ENCODE peak calls at places on chromosomes 1 and 21, in nine cellular contexts. One of them, this sample, is unnamed.
A peak's percentile ranks its signal among the peaks of the same experiment; 100 is the strongest.

GRCh38 chr1:205633421-205633976 is 1.7 kb upstream of the ELK4 start:
- DNase-seq in sigmoid colon: no peak
- DNase-seq in GM23338: no peak
- DNase-seq in K562: no peak
- DNase-seq in spleen: no peak
- DNase-seq in HCT116: no peak
- DNase-seq in endothelial cell of umbilical vein: peak; percentile 86
- DNase-seq in breast epithelium: no peak
- DNase-seq in upper lobe of left lung: no peak
- DNase-seq in this sample: no peak

GRCh38 chr1:117838911-117839310 is 90.5 kb downstream of the GDAP2 start:
- DNase-seq in sigmoid colon: no peak
- DNase-seq in GM23338: no peak
- DNase-seq in K562: no peak
- DNase-seq in spleen: no peak
- DNase-seq in HCT116: no peak
- DNase-seq in endothelial cell of umbilical vein: peak; percentile 48
- DNase-seq in breast epithelium: no peak
- DNase-seq in upper lobe of left lung: no peak
- DNase-seq in this sample: no peak

GRCh38 chr1:160674415-160674814 is 27.6 kb upstream of the SLAMF1 start:
- DNase-seq in sigmoid colon: no peak
- DNase-seq in GM23338: no peak
- DNase-seq in K562: no peak
- DNase-seq in spleen: no peak
- DNase-seq in HCT116: no peak
- DNase-seq in endothelial cell of umbilical vein: no peak
- DNase-seq in breast epithelium: no peak
- DNase-seq in upper lobe of left lung: no peak
- DNase-seq in this sample: no peak

GRCh38 chr21:23160914-23161313 is 2162.7 kb downstream of the NCAM2 start:
- DNase-seq in sigmoid colon: no peak
- DNase-seq in GM23338: no peak
- DNase-seq in K562: no peak
- DNase-seq in spleen: no peak
- DNase-seq in HCT116: no peak
- DNase-seq in endothelial cell of umbilical vein: peak; percentile 43
- DNase-seq in breast epithelium: no peak
- DNase-seq in upper lobe of left lung: no peak
- DNase-seq in this sample: no peak

GRCh38 chr1:119987112-119987511 is 82.3 kb downstream of the NOTCH2 start:
- DNase-seq in sigmoid colon: no peak
- DNase-seq in GM23338: no peak
- DNase-seq in K562: no peak
- DNase-seq in spleen: no peak
- DNase-seq in HCT116: no peak
- DNase-seq in endothelial cell of umbilical vein: peak; percentile 20
- DNase-seq in breast epithelium: no peak
- DNase-seq in upper lobe of left lung: no peak
- DNase-seq in this sample: no peak

GRCh38 chr1:58317086-58317485 is 229.4 kb downstream of the OMA1 start:
- DNase-seq in sigmoid colon: no peak
- DNase-seq in GM23338: no peak
- DNase-seq in K562: no peak
- DNase-seq in spleen: no peak
- DNase-seq in HCT116: no peak
- DNase-seq in endothelial cell of umbilical vein: no peak
- DNase-seq in breast epithelium: no peak
- DNase-seq in upper lobe of left lung: no peak
- DNase-seq in this sample: no peak

GRCh38 chr1:156508205-156508954 is 7.8 kb upstream of the MEF2D start:
- DNase-seq in sigmoid colon: peak; percentile 95
- DNase-seq in GM23338: no peak
- DNase-seq in K562: no peak
- DNase-seq in spleen: no peak
- DNase-seq in HCT116: no peak
- DNase-seq in endothelial cell of umbilical vein: no peak
- DNase-seq in breast epithelium: no peak
- DNase-seq in upper lobe of left lung: no peak
- DNase-seq in this sample: peak; percentile 65

GRCh38 chr1:172275478-172275877 is 145.0 kb upstream of the C1orf105 start:
- DNase-seq in sigmoid colon: no peak
- DNase-seq in GM23338: no peak
- DNase-seq in K562: no peak
- DNase-seq in spleen: no peak
- DNase-seq in HCT116: no peak
- DNase-seq in endothelial cell of umbilical vein: no peak
- DNase-seq in breast epithelium: no peak
- DNase-seq in upper lobe of left lung: no peak
- DNase-seq in this sample: no peak

GRCh38 chr1:96660503-96660902 is 61.1 kb upstream of the PTBP2 start:
- DNase-seq in sigmoid colon: no peak
- DNase-seq in GM23338: no peak
- DNase-seq in K562: no peak
- DNase-seq in spleen: no peak
- DNase-seq in HCT116: no peak
- DNase-seq in endothelial cell of umbilical vein: no peak
- DNase-seq in breast epithelium: no peak
- DNase-seq in upper lobe of left lung: no peak
- DNase-seq in this sample: no peak

GRCh38 chr1:194568610-194569009 is 1382.2 kb upstream of the B3GALT2 start:
- DNase-seq in sigmoid colon: no peak
- DNase-seq in GM23338: peak; percentile 28
- DNase-seq in K562: no peak
- DNase-seq in spleen: no peak
- DNase-seq in HCT116: no peak
- DNase-seq in endothelial cell of umbilical vein: no peak
- DNase-seq in breast epithelium: no peak
- DNase-seq in upper lobe of left lung: no peak
- DNase-seq in this sample: no peak

GRCh38 chr21:15667010-15667409 is 62.8 kb upstream of the USP25 start:
- DNase-seq in sigmoid colon: no peak
- DNase-seq in GM23338: no peak
- DNase-seq in K562: no peak
- DNase-seq in spleen: no peak
- DNase-seq in HCT116: no peak
- DNase-seq in endothelial cell of umbilical vein: no peak
- DNase-seq in breast epithelium: no peak
- DNase-seq in upper lobe of left lung: no peak
- DNase-seq in this sample: no peak

GRCh38 chr1:226046240-226046639 is 16.3 kb upstream of the H3-3A start:
- DNase-seq in sigmoid colon: no peak
- DNase-seq in GM23338: no peak
- DNase-seq in K562: no peak
- DNase-seq in spleen: no peak
- DNase-seq in HCT116: no peak
- DNase-seq in endothelial cell of umbilical vein: no peak
- DNase-seq in breast epithelium: no peak
- DNase-seq in upper lobe of left lung: no peak
- DNase-seq in this sample: no peak

GRCh38 chr1:110617116-110617515 is 11.0 kb upstream of the KCNA2 start:
- DNase-seq in sigmoid colon: peak; percentile 20
- DNase-seq in GM23338: no peak
- DNase-seq in K562: no peak
- DNase-seq in spleen: no peak
- DNase-seq in HCT116: no peak
- DNase-seq in endothelial cell of umbilical vein: no peak
- DNase-seq in breast epithelium: no peak
- DNase-seq in upper lobe of left lung: no peak
- DNase-seq in this sample: no peak

GRCh38 chr1:83583351-83584014 is 415.4 kb downstream of the TTLL7 start:
- DNase-seq in sigmoid colon: no peak
- DNase-seq in GM23338: no peak
- DNase-seq in K562: no peak
- DNase-seq in spleen: no peak
- DNase-seq in HCT116: no peak
- DNase-seq in endothelial cell of umbilical vein: no peak
- DNase-seq in breast epithelium: no peak
- DNase-seq in upper lobe of left lung: peak; percentile 53
- DNase-seq in this sample: no peak

GRCh38 chr1:155171836-155172731 is 1.0 kb downstream of the KRTCAP2 start:
- DNase-seq in sigmoid colon: no peak
- DNase-seq in GM23338: no peak
- DNase-seq in K562: no peak
- DNase-seq in spleen: peak; percentile 17
- DNase-seq in HCT116: no peak
- DNase-seq in endothelial cell of umbilical vein: no peak
- DNase-seq in breast epithelium: no peak
- DNase-seq in upper lobe of left lung: no peak
- DNase-seq in this sample: no peak

DNA sequence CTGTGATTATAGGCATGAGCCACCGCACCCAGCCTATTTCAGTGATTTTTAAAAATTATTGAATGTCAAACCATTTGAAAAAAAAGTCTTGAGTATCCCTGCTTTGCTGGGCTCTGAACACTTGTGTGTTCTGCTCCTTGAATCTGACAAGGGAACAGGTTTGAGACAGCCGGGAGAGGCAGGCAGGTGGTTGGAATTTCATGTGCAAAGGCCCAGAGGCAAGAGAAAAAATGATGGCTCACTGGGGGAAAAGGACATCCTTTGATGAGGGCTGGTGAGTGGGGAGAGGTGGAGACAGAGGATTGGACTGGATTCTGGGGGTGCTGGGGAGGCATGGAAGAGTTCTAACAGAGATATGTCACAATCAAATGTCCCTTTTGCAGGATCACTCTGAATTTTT is 13.1 kb upstream of the WASF2 start:
- DNase-seq in sigmoid colon: no peak
- DNase-seq in GM23338: no peak
- DNase-seq in K562: no peak
- DNase-seq in spleen: no peak
- DNase-seq in HCT116: no peak
- DNase-seq in endothelial cell of umbilical vein: no peak
- DNase-seq in breast epithelium: no peak
- DNase-seq in upper lobe of left lung: no peak
- DNase-seq in this sample: no peak
- H3K4me1 ChIP-seq in sigmoid colon: peaks cover 29% of the 10 kb centered on the region
- H3K4me1 ChIP-seq in GM23338: peaks cover 17% of the 10 kb centered on the region
- H3K4me1 ChIP-seq in K562: peaks cover 24% of the 10 kb centered on the region
- H3K4me1 ChIP-seq in spleen: peaks cover 7% of the 10 kb centered on the region
- H3K4me1 ChIP-seq in HCT116: peaks cover 9% of the 10 kb centered on the region
- H3K4me1 ChIP-seq in endothelial cell of umbilical vein: peaks cover 4% of the 10 kb centered on the region
- H3K4me1 ChIP-seq in breast epithelium: peaks cover 19% of the 10 kb centered on the region
- H3K4me1 ChIP-seq in upper lobe of left lung: peaks cover 20% of the 10 kb centered on the region
- H3K4me1 ChIP-seq in this sample: peaks cover 18% of the 10 kb centered on the region

GRCh38 chr1:238458924-238459323 is 568.2 kb upstream of the ZP4 start:
- DNase-seq in sigmoid colon: no peak
- DNase-seq in GM23338: peak; percentile 41
- DNase-seq in K562: no peak
- DNase-seq in spleen: no peak
- DNase-seq in HCT116: no peak
- DNase-seq in endothelial cell of umbilical vein: no peak
- DNase-seq in breast epithelium: no peak
- DNase-seq in upper lobe of left lung: no peak
- DNase-seq in this sample: no peak
- TF ChIP-seq POLR2AphosphoS5 in sigmoid colon: no peak
- TF ChIP-seq POLR2AphosphoS5 in GM23338: no peak
- TF ChIP-seq POLR2AphosphoS5 in K562: no peak
- TF ChIP-seq POLR2AphosphoS5 in spleen: no peak
- TF ChIP-seq POLR2AphosphoS5 in HCT116: no peak
- TF ChIP-seq POLR2AphosphoS5 in endothelial cell of umbilical vein: no peak
- TF ChIP-seq POLR2AphosphoS5 in breast epithelium: no peak
- TF ChIP-seq POLR2AphosphoS5 in upper lobe of left lung: no peak
- TF ChIP-seq POLR2AphosphoS5 in this sample: no peak

GRCh38 chr1:8384577-8384976 is 66.7 kb downstream of the SLC45A1 start:
- DNase-seq in sigmoid colon: no peak
- DNase-seq in GM23338: no peak
- DNase-seq in K562: no peak
- DNase-seq in spleen: no peak
- DNase-seq in HCT116: no peak
- DNase-seq in endothelial cell of umbilical vein: peak; percentile 39
- DNase-seq in breast epithelium: no peak
- DNase-seq in upper lobe of left lung: no peak
- DNase-seq in this sample: no peak
- H3K4me1 ChIP-seq in sigmoid colon: peaks cover 91% of the 10 kb centered on the region
- H3K4me1 ChIP-seq in GM23338: peaks cover 21% of the 10 kb centered on the region
- H3K4me1 ChIP-seq in K562: peaks cover 15% of the 10 kb centered on the region
- H3K4me1 ChIP-seq in spleen: peaks cover 73% of the 10 kb centered on the region
- H3K4me1 ChIP-seq in HCT116: no peaks in the 10 kb centered on the region
- H3K4me1 ChIP-seq in endothelial cell of umbilical vein: peaks cover 17% of the 10 kb centered on the region
- H3K4me1 ChIP-seq in breast epithelium: peaks cover 4% of the 10 kb centered on the region
- H3K4me1 ChIP-seq in upper lobe of left lung: peaks cover 74% of the 10 kb centered on the region
- H3K4me1 ChIP-seq in this sample: peaks cover 90% of the 10 kb centered on the region

GRCh38 chr1:164659621-164660414 is 100.8 kb downstream of the PBX1 start:
- DNase-seq in sigmoid colon: no peak
- DNase-seq in GM23338: peak; percentile 94
- DNase-seq in K562: no peak
- DNase-seq in spleen: no peak
- DNase-seq in HCT116: peak; percentile 33
- DNase-seq in endothelial cell of umbilical vein: no peak
- DNase-seq in breast epithelium: peak; percentile 58
- DNase-seq in upper lobe of left lung: no peak
- DNase-seq in this sample: peak; percentile 56

GRCh38 chr1:164664127-164664526 is 105.1 kb downstream of the PBX1 start:
- DNase-seq in sigmoid colon: no peak
- DNase-seq in GM23338: no peak
- DNase-seq in K562: no peak
- DNase-seq in spleen: no peak
- DNase-seq in HCT116: no peak
- DNase-seq in endothelial cell of umbilical vein: no peak
- DNase-seq in breast epithelium: no peak
- DNase-seq in upper lobe of left lung: no peak
- DNase-seq in this sample: no peak

GRCh38 chr1:164662462-164662861 is 103.5 kb downstream of the PBX1 start:
- DNase-seq in sigmoid colon: no peak
- DNase-seq in GM23338: peak; percentile 38
- DNase-seq in K562: no peak
- DNase-seq in spleen: no peak
- DNase-seq in HCT116: no peak
- DNase-seq in endothelial cell of umbilical vein: no peak
- DNase-seq in breast epithelium: no peak
- DNase-seq in upper lobe of left lung: no peak
- DNase-seq in this sample: no peak

GRCh38 chr1:164662955-164663354 is 104.0 kb downstream of the PBX1 start:
- DNase-seq in sigmoid colon: no peak
- DNase-seq in GM23338: no peak
- DNase-seq in K562: no peak
- DNase-seq in spleen: no peak
- DNase-seq in HCT116: no peak
- DNase-seq in endothelial cell of umbilical vein: no peak
- DNase-seq in breast epithelium: no peak
- DNase-seq in upper lobe of left lung: no peak
- DNase-seq in this sample: no peak

DNA sequence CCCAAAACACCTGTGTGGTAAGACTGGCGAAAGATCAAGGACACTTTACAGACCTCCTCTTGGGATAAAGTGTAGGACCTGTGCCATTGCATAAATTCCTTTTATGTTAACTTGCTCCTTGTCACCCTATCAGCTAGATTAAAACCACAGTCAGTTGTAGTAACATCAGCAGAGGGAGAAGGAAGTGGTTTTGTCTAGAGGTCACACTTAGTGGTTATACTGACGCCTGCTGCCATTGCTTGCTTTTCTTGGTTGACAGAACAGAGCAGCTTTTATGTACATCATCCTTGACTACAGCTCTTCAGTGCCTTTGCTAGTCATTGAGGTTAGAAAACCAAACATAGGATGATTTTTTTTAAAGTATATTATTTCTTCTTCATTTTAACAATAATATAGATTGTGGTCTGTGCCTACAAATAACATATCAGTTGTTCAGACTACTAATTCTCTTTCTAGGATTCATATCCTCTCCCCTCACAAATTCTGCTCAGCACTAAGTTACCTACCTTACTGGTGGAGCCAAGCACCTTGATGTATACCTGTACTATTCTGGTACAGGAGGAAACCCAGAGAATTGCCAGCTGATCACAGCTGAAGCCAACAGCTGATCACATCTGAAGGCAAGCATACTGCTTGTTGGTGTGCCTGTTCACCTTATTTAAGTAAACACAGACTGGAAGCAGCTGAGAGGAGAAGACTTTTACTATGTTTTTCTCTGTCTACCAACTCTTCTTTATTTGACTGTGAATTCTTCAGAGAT is 101.6 kb downstream of the PBX1 start:
- DNase-seq in sigmoid colon: no peak
- DNase-seq in GM23338: no peak
- DNase-seq in K562: no peak
- DNase-seq in spleen: no peak
- DNase-seq in HCT116: no peak
- DNase-seq in endothelial cell of umbilical vein: no peak
- DNase-seq in breast epithelium: no peak
- DNase-seq in upper lobe of left lung: no peak
- DNase-seq in this sample: no peak
- TF ChIP-seq POLR2AphosphoS5 in sigmoid colon: no peak
- TF ChIP-seq POLR2AphosphoS5 in GM23338: no peak
- TF ChIP-seq POLR2AphosphoS5 in K562: no peak
- TF ChIP-seq POLR2AphosphoS5 in spleen: no peak
- TF ChIP-seq POLR2AphosphoS5 in HCT116: no peak
- TF ChIP-seq POLR2AphosphoS5 in endothelial cell of umbilical vein: no peak
- TF ChIP-seq POLR2AphosphoS5 in breast epithelium: no peak
- TF ChIP-seq POLR2AphosphoS5 in upper lobe of left lung: no peak
- TF ChIP-seq POLR2AphosphoS5 in this sample: peak; percentile 8

This sample was measured in stomach.